ENCODE peak calls at places on chromosomes 3 and 15, in four cellular contexts. U is K562, Q is WTC11, H is GM12878. B is an unnamed sample.

GRCh38 chr15:85693277-85693676 is 101.4 kb downstream of the KLHL25 start:
- DNase-seq in U (no peak), Q (no peak), H (no peak), B (no peak)

GRCh38 chr3:117165611-117166051 is 456.1 kb downstream of the TUSC7 start:
- DNase-seq in U (no peak), Q (no peak), H (no peak), B (no peak)

GRCh38 chr3:101351834-101352233 is 31.5 kb upstream of the IMPG2 start:
- DNase-seq in U (peak), Q (no peak), H (no peak), B (no peak)

GRCh38 chr3:193553606-193554005 is 1.1 kb downstream of the ATP13A4 start:
- DNase-seq in U (no peak), Q (no peak), H (no peak), B (no peak)

GRCh38 chr3:66106788-66107187 is 68.1 kb upstream of the MAGI1 start:
- DNase-seq in U (no peak), Q (no peak), H (no peak), B (no peak)

GRCh38 chr15:76173317-76173834 is 113.6 kb downstream of the TMEM266 start:
- DNase-seq in U (no peak), Q (no peak), H (no peak), B (no peak)

GRCh38 chr3:180199396-180199795 is 162.7 kb upstream of the PEX5L start:
- DNase-seq in U (no peak), Q (no peak), H (no peak), B (no peak)

GRCh38 chr3:66544619-66545429 is 44.0 kb upstream of the LRIG1 start:
- DNase-seq in U (no peak), Q (no peak), H (no peak), B (no peak)

GRCh38 chr3:13185737-13186136 is 112.5 kb upstream of the IQSEC1 start:
- DNase-seq in U (no peak), Q (no peak), H (no peak), B (no peak)

GRCh38 chr15:80588801-80589200 is 106.3 kb upstream of the ABHD17C start:
- DNase-seq in U (no peak), Q (no peak), H (no peak), B (peak)

GRCh38 chr15:80591938-80592825 is 102.9 kb upstream of the ABHD17C start:
- DNase-seq in U (no peak), Q (no peak), H (no peak), B (no peak)

GRCh38 chr15:80593486-80594055 is 101.5 kb upstream of the ABHD17C start:
- DNase-seq in U (no peak), Q (no peak), H (no peak), B (no peak)

GRCh38 chr15:80590772-80591355 is 104.2 kb upstream of the ABHD17C start:
- DNase-seq in U (no peak), Q (no peak), H (no peak), B (no peak)

DNA sequence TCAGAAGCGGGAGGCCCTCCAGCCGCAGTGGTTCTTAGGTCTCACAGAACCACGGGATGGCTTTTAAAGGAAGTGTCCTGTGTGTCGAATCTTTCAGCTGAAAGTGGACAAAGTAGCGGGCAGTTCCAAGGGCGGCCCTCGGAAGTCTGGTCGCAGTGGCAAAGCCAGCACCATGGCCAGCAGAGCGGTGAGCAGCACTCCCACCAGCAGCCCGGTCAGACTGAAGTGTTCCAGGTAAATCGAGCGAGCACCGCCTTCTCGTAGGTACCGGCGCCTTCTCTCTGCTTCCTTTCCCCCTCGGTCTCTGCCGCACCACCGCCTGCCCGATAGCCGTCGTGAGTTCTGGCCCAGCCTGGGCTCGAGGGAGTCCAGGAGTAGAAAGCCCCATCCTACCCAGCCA is 103.6 kb upstream of the ABHD17C start:
- DNase-seq in U (no peak), Q (no peak), H (no peak), B (no peak)
- TF ChIP-seq TCF7 in U (no peak), Q (no peak), H (no peak), B (no peak)

DNA sequence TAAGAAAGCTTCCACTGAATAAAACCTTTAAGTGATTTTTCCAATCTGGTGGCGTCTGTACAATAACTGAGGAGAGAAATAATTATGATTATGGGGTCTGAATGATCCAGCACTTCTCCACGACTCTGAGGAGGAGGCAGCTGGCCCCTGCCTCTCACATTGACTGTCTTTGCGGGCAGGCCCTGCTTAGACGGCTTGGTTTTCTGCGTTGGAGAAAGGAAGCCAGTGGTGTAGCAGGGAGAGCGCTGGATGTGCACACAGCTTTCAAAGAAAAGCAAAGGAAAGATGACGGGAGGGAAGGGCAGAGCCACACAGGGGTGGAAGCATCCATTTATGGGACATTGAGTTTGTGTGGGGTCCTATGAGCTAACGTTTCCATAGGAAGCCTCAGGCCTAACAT is 62.5 kb downstream of the MGLL start:
- DNase-seq in U (no peak), Q (no peak), H (no peak), B (no peak)
- TF ChIP-seq ESRRA in U (no peak), Q (no peak), H (no peak), B (no peak)

GRCh38 chr3:54870423-54870822 is 57.4 kb downstream of the LRTM1 start:
- DNase-seq in U (peak), Q (no peak), H (no peak), B (peak)
- TF ChIP-seq TCF7 in U (no peak), Q (no peak), H (no peak), B (no peak)

GRCh38 chr3:185342458-185343169 is 20.3 kb upstream of the MAP3K13 start:
- DNase-seq in U (peak), Q (no peak), H (no peak), B (no peak)
- TF ChIP-seq ESRRA in U (no peak), Q (no peak), H (no peak), B (no peak)